ENCODE peak calls at places on chromosomes 1 and 21, in four cellular contexts. B, P, C and Y are unnamed samples.
A peak's percentile ranks its signal among the peaks of the same experiment; 100 is the strongest.

GRCh38 chr1:234388094-234388493 is 14.8 kb downstream of the COA6 start:
- DNase-seq in B (no peak), P (no peak), C (no peak), Y (no peak)

GRCh38 chr1:9289090-9289534 is 3.6 kb upstream of the SPSB1 start:
- DNase-seq in B (no peak), P (peak; percentile 83), C (peak; percentile 94), Y (no peak)

GRCh38 chr1:160401487-160401805 is 1.1 kb downstream of the VANGL2 start:
- DNase-seq in B (no peak), P (no peak), C (no peak), Y (no peak)

GRCh38 chr21:34534522-34534921 is 22.5 kb upstream of the KCNE1 start:
- DNase-seq in B (no peak), P (no peak), C (no peak), Y (no peak)

GRCh38 chr1:22143065-22143514 is at the start of gene WNT4:
- DNase-seq in B (no peak), P (no peak), C (peak; percentile 81), Y (no peak)

GRCh38 chr1:64823691-64824476 is 79.0 kb downstream of the RAVER2 start:
- DNase-seq in B (peak; percentile 46), P (peak; percentile 21), C (no peak), Y (no peak)

GRCh38 chr1:207848234-207848633 is 62.7 kb downstream of the CD34 start:
- DNase-seq in B (no peak), P (no peak), C (no peak), Y (no peak)

GRCh38 chr1:224525411-224526040 is 90.6 kb upstream of the CNIH3 start:
- DNase-seq in B (no peak), P (no peak), C (no peak), Y (no peak)

GRCh38 chr1:57761628-57762027 is 337.8 kb upstream of the DAB1 start:
- DNase-seq in B (no peak), P (no peak), C (no peak), Y (no peak)

GRCh38 chr1:53659436-53659835 is 79.5 kb downstream of the GLIS1 start:
- DNase-seq in B (no peak), P (no peak), C (peak; percentile 14), Y (no peak)

GRCh38 chr1:186307445-186307844 is 67.6 kb downstream of the TPR start:
- DNase-seq in B (no peak), P (no peak), C (no peak), Y (no peak)

GRCh38 chr1:91553196-91553595 is 52.5 kb downstream of the CDC7 start:
- DNase-seq in B (no peak), P (no peak), C (no peak), Y (no peak)

GRCh38 chr1:68140536-68140935 is 90.1 kb upstream of the DIRAS3 start:
- DNase-seq in B (no peak), P (no peak), C (no peak), Y (no peak)